ENCODE peak calls at places on chromosome X, in five cellular contexts. L, B, C, D and Q are unnamed samples.

GRCh38 chrX:55908685-55909212 is 191.2 kb downstream of the RRAGB start:
- DNase-seq in L (peak), C (no peak), B (peak), D (peak), Q (no peak)

GRCh38 chrX:123629502-123629901 is 103.3 kb downstream of the THOC2 start:
- DNase-seq in D (no peak), L (no peak), B (no peak), C (no peak), Q (no peak)

GRCh38 chrX:23784487-23785301 is 1.7 kb downstream of the SAT1 start:
- DNase-seq in C (no peak), L (no peak), B (peak), D (peak), Q (peak)

GRCh38 chrX:133097031-133097430 is at the start of gene USP26:
- DNase-seq in D (no peak), L (no peak), B (no peak), C (no peak), Q (no peak)

GRCh38 chrX:14032383-14032782 is 2.7 kb upstream of the GEMIN8 start:
- DNase-seq in L (peak), B (peak), D (peak), C (no peak), Q (peak)

GRCh38 chrX:111467896-111468295 is 43.5 kb upstream of the SERTM2 start:
- DNase-seq in D (no peak), B (no peak), C (no peak), L (no peak), Q (no peak)

GRCh38 chrX:103311401-103311785 is 603 bp upstream of the BEX2 start:
- DNase-seq in D (no peak), B (no peak), L (no peak), C (no peak), Q (no peak)

GRCh38 chrX:24513416-24513815 is 48.3 kb downstream of the PDK3 start:
- DNase-seq in D (no peak), C (no peak), L (no peak), B (no peak), Q (no peak)

GRCh38 chrX:119745283-119745848 is 13.0 kb upstream of the SOWAHD start:
- DNase-seq in C (no peak), L (no peak), D (no peak), B (no peak), Q (no peak)

GRCh38 chrX:22351966-22352365 is 79.3 kb downstream of the CBLL2 start:
- DNase-seq in D (no peak), B (no peak), L (no peak), C (no peak), Q (no peak)

GRCh38 chrX:17081969-17082368 is 135.5 kb downstream of the REPS2 start:
- DNase-seq in B (no peak), D (no peak), C (no peak), L (no peak), Q (no peak)

GRCh38 chrX:109281478-109282275 is 200.2 kb downstream of the GUCY2F start:
- DNase-seq in B (no peak), D (no peak), C (no peak), L (no peak), Q (no peak)